ENCODE peak calls at places on chromosomes 7 and 10, in ten cellular contexts. One of them, this sample, is unnamed.

GRCh38 chr10:118957141-118957825 is 72.2 kb upstream of the NANOS1 start:
- DNase-seq in OCI-LY7: no peak
- DNase-seq in colonic mucosa: no peak
- DNase-seq in PC-9: no peak
- DNase-seq in H1: no peak
- DNase-seq in dorsolateral prefrontal cortex: no peak
- DNase-seq in sigmoid colon: no peak
- DNase-seq in CD8-positive, alpha-beta T cell: peak
- DNase-seq in PC-3: no peak
- DNase-seq in prostate gland: no peak
- DNase-seq in this sample: no peak

GRCh38 chr7:99219185-99219767 is 11.4 kb upstream of the KPNA7 start:
- DNase-seq in OCI-LY7: no peak
- DNase-seq in colonic mucosa: peak
- DNase-seq in PC-9: no peak
- DNase-seq in H1: no peak
- DNase-seq in dorsolateral prefrontal cortex: no peak
- DNase-seq in sigmoid colon: no peak
- DNase-seq in CD8-positive, alpha-beta T cell: no peak
- DNase-seq in PC-3: peak
- DNase-seq in prostate gland: no peak
- DNase-seq in this sample: no peak

GRCh38 chr10:5892007-5892406 is 2.0 kb downstream of the FBH1 start:
- DNase-seq in OCI-LY7: no peak
- DNase-seq in colonic mucosa: no peak
- DNase-seq in PC-9: no peak
- DNase-seq in H1: no peak
- DNase-seq in dorsolateral prefrontal cortex: no peak
- DNase-seq in sigmoid colon: no peak
- DNase-seq in CD8-positive, alpha-beta T cell: no peak
- DNase-seq in PC-3: no peak
- DNase-seq in prostate gland: no peak
- DNase-seq in this sample: no peak

GRCh38 chr10:47340613-47341170 is 7.5 kb upstream of the RBP3 start:
- DNase-seq in OCI-LY7: peak
- DNase-seq in colonic mucosa: peak
- DNase-seq in PC-9: peak
- DNase-seq in H1: peak
- DNase-seq in dorsolateral prefrontal cortex: peak
- DNase-seq in sigmoid colon: no peak
- DNase-seq in CD8-positive, alpha-beta T cell: peak
- DNase-seq in PC-3: peak
- DNase-seq in prostate gland: no peak
- DNase-seq in this sample: peak

GRCh38 chr10:132654708-132655661 is 117.4 kb downstream of the INPP5A start:
- DNase-seq in OCI-LY7: peak
- DNase-seq in colonic mucosa: peak
- DNase-seq in PC-9: peak
- DNase-seq in H1: peak
- DNase-seq in dorsolateral prefrontal cortex: peak
- DNase-seq in sigmoid colon: no peak
- DNase-seq in CD8-positive, alpha-beta T cell: peak
- DNase-seq in PC-3: peak
- DNase-seq in prostate gland: no peak
- DNase-seq in this sample: peak

GRCh38 chr7:81616951-81617350 is 152.9 kb downstream of the HGF start:
- DNase-seq in OCI-LY7: no peak
- DNase-seq in colonic mucosa: no peak
- DNase-seq in PC-9: no peak
- DNase-seq in H1: no peak
- DNase-seq in dorsolateral prefrontal cortex: no peak
- DNase-seq in sigmoid colon: no peak
- DNase-seq in CD8-positive, alpha-beta T cell: no peak
- DNase-seq in PC-3: peak
- DNase-seq in prostate gland: no peak
- DNase-seq in this sample: no peak

GRCh38 chr7:129431911-129432643 is 2.2 kb upstream of the STRIP2 start:
- DNase-seq in OCI-LY7: no peak
- DNase-seq in colonic mucosa: no peak
- DNase-seq in PC-9: no peak
- DNase-seq in H1: no peak
- DNase-seq in dorsolateral prefrontal cortex: no peak
- DNase-seq in sigmoid colon: no peak
- DNase-seq in CD8-positive, alpha-beta T cell: no peak
- DNase-seq in PC-3: no peak
- DNase-seq in prostate gland: no peak
- DNase-seq in this sample: no peak

GRCh38 chr10:79910344-79910743 is 38.6 kb downstream of the SFTPD start:
- DNase-seq in OCI-LY7: no peak
- DNase-seq in colonic mucosa: no peak
- DNase-seq in PC-9: no peak
- DNase-seq in H1: no peak
- DNase-seq in dorsolateral prefrontal cortex: no peak
- DNase-seq in sigmoid colon: no peak
- DNase-seq in CD8-positive, alpha-beta T cell: no peak
- DNase-seq in PC-3: no peak
- DNase-seq in prostate gland: no peak
- DNase-seq in this sample: no peak

GRCh38 chr10:30529373-30529998 is 95.5 kb downstream of the MAP3K8 start:
- DNase-seq in OCI-LY7: peak
- DNase-seq in colonic mucosa: peak
- DNase-seq in PC-9: no peak
- DNase-seq in H1: no peak
- DNase-seq in dorsolateral prefrontal cortex: peak
- DNase-seq in sigmoid colon: peak
- DNase-seq in CD8-positive, alpha-beta T cell: peak
- DNase-seq in PC-3: no peak
- DNase-seq in prostate gland: peak
- DNase-seq in this sample: peak

GRCh38 chr7:74037609-74038008 is 9.6 kb downstream of the ELN start:
- DNase-seq in OCI-LY7: no peak
- DNase-seq in colonic mucosa: no peak
- DNase-seq in PC-9: no peak
- DNase-seq in H1: no peak
- DNase-seq in dorsolateral prefrontal cortex: no peak
- DNase-seq in sigmoid colon: peak
- DNase-seq in CD8-positive, alpha-beta T cell: no peak
- DNase-seq in PC-3: no peak
- DNase-seq in prostate gland: no peak
- DNase-seq in this sample: no peak

GRCh38 chr7:119964640-119965542 is 308.1 kb upstream of the KCND2 start:
- DNase-seq in OCI-LY7: no peak
- DNase-seq in colonic mucosa: no peak
- DNase-seq in PC-9: no peak
- DNase-seq in H1: no peak
- DNase-seq in dorsolateral prefrontal cortex: no peak
- DNase-seq in sigmoid colon: no peak
- DNase-seq in CD8-positive, alpha-beta T cell: no peak
- DNase-seq in PC-3: peak
- DNase-seq in prostate gland: peak
- DNase-seq in this sample: no peak

GRCh38 chr10:88004451-88004850 is 141.0 kb downstream of the PTEN start:
- DNase-seq in OCI-LY7: no peak
- DNase-seq in colonic mucosa: no peak
- DNase-seq in PC-9: no peak
- DNase-seq in H1: no peak
- DNase-seq in dorsolateral prefrontal cortex: no peak
- DNase-seq in sigmoid colon: no peak
- DNase-seq in CD8-positive, alpha-beta T cell: no peak
- DNase-seq in PC-3: no peak
- DNase-seq in prostate gland: no peak
- DNase-seq in this sample: no peak

GRCh38 chr10:7085147-7085912 is 325.5 kb downstream of the SFMBT2 start:
- DNase-seq in OCI-LY7: no peak
- DNase-seq in colonic mucosa: no peak
- DNase-seq in PC-9: no peak
- DNase-seq in H1: no peak
- DNase-seq in dorsolateral prefrontal cortex: no peak
- DNase-seq in sigmoid colon: no peak
- DNase-seq in CD8-positive, alpha-beta T cell: no peak
- DNase-seq in PC-3: no peak
- DNase-seq in prostate gland: no peak
- DNase-seq in this sample: no peak

GRCh38 chr7:28054531-28055160 is 125.9 kb downstream of the JAZF1 start:
- DNase-seq in OCI-LY7: no peak
- DNase-seq in colonic mucosa: no peak
- DNase-seq in PC-9: no peak
- DNase-seq in H1: no peak
- DNase-seq in dorsolateral prefrontal cortex: no peak
- DNase-seq in sigmoid colon: no peak
- DNase-seq in CD8-positive, alpha-beta T cell: no peak
- DNase-seq in PC-3: no peak
- DNase-seq in prostate gland: no peak
- DNase-seq in this sample: no peak

GRCh38 chr7:96670338-96671289 is 39.0 kb downstream of the SEM1 start:
- DNase-seq in OCI-LY7: no peak
- DNase-seq in colonic mucosa: no peak
- DNase-seq in PC-9: no peak
- DNase-seq in H1: no peak
- DNase-seq in dorsolateral prefrontal cortex: no peak
- DNase-seq in sigmoid colon: no peak
- DNase-seq in CD8-positive, alpha-beta T cell: no peak
- DNase-seq in PC-3: no peak
- DNase-seq in prostate gland: no peak
- DNase-seq in this sample: no peak

GRCh38 chr7:29879609-29880008 is 73.3 kb downstream of the WIPF3 start:
- DNase-seq in OCI-LY7: no peak
- DNase-seq in colonic mucosa: no peak
- DNase-seq in PC-9: no peak
- DNase-seq in H1: no peak
- DNase-seq in dorsolateral prefrontal cortex: no peak
- DNase-seq in sigmoid colon: peak
- DNase-seq in CD8-positive, alpha-beta T cell: no peak
- DNase-seq in PC-3: peak
- DNase-seq in prostate gland: no peak
- DNase-seq in this sample: no peak

GRCh38 chr10:102113261-102113955 is 6.8 kb downstream of the LDB1 start:
- DNase-seq in OCI-LY7: no peak
- DNase-seq in colonic mucosa: no peak
- DNase-seq in PC-9: no peak
- DNase-seq in H1: no peak
- DNase-seq in dorsolateral prefrontal cortex: no peak
- DNase-seq in sigmoid colon: no peak
- DNase-seq in CD8-positive, alpha-beta T cell: peak
- DNase-seq in PC-3: no peak
- DNase-seq in prostate gland: peak
- DNase-seq in this sample: no peak

DNA sequence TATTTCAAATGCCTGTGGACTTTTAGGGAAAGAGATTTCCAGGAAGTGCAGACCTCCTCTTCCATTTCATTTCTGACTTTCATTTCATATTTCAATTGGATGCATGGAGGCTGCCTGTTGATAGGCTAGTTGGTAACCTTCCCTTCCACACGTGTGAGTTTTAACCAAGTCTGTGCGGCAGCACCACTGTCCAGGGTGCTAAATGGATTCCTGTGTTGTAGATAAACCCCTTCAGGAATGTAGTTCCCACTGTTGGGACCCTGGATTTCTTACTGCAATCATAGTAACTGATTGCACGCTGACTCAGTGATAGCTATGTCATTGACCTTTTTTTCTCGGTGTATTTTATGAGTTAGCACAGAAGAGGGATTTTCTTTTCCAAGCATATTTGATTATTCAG is 17.6 kb downstream of the VPS50 start:
- DNase-seq in OCI-LY7: no peak
- DNase-seq in colonic mucosa: no peak
- DNase-seq in PC-9: no peak
- DNase-seq in H1: no peak
- DNase-seq in dorsolateral prefrontal cortex: no peak
- DNase-seq in sigmoid colon: no peak
- DNase-seq in CD8-positive, alpha-beta T cell: no peak
- DNase-seq in PC-3: no peak
- DNase-seq in prostate gland: no peak
- DNase-seq in this sample: no peak
- H3K27ac ChIP-seq in OCI-LY7: no peak
- H3K27ac ChIP-seq in colonic mucosa: no peak
- H3K27ac ChIP-seq in PC-9: no peak
- H3K27ac ChIP-seq in H1: no peak
- H3K27ac ChIP-seq in dorsolateral prefrontal cortex: no peak
- H3K27ac ChIP-seq in sigmoid colon: no peak
- H3K27ac ChIP-seq in CD8-positive, alpha-beta T cell: no peak
- H3K27ac ChIP-seq in PC-3: no peak
- H3K27ac ChIP-seq in prostate gland: no peak
- H3K27ac ChIP-seq in this sample: no peak

DNA sequence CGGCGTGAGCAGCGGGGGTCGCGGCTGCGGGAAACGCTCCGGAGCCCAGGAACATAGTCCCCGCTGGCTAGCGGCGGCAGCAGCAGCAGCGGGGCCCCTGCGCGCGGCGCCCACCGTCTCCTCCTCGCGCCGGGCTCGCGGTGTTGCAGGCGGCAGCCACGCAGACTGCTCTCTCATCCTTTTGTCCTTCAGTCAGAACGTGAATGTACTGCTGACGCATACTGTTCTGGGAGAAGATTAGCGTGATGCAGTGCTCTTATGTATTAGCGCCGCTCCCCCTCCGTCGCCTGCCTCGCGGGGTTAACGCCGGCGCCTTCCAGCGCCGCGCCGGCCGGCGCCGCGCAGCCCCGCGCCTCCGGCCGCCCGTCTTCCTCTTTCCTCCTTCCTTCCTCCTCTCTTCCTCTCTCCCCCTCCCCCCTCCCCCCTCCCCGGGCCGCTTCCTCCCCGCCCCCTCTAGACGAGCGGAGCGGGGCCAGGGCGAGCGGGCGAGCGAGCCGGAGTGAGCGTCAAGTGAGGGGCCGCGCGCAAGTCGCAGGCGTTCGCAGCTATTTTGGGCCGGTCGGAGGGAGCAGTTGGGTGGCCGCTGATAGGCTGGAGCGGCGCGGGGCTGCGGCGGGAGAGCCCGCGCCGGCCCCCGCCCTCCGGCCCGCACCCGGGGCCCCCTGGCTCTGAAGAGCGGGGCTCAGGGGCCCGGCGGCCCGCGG is 816 bp upstream of the LRRC4 start:
- DNase-seq in OCI-LY7: peak
- DNase-seq in colonic mucosa: no peak
- DNase-seq in PC-9: peak
- DNase-seq in H1: peak
- DNase-seq in dorsolateral prefrontal cortex: peak
- DNase-seq in sigmoid colon: peak
- DNase-seq in CD8-positive, alpha-beta T cell: peak
- DNase-seq in PC-3: no peak
- DNase-seq in prostate gland: peak
- DNase-seq in this sample: no peak
- TF ChIP-seq CTCF in OCI-LY7: no peak
- TF ChIP-seq CTCF in colonic mucosa: no peak
- TF ChIP-seq CTCF in PC-9: no peak
- TF ChIP-seq CTCF in H1: peak
- TF ChIP-seq CTCF in dorsolateral prefrontal cortex: peak
- TF ChIP-seq CTCF in sigmoid colon: no peak
- TF ChIP-seq CTCF in CD8-positive, alpha-beta T cell: no peak
- TF ChIP-seq CTCF in PC-3: no peak
- TF ChIP-seq CTCF in prostate gland: no peak
- TF ChIP-seq CTCF in this sample: no peak

GRCh38 chr7:149765399-149766121 is 7.8 kb downstream of the ZNF467 start:
- DNase-seq in OCI-LY7: no peak
- DNase-seq in colonic mucosa: no peak
- DNase-seq in PC-9: no peak
- DNase-seq in H1: peak
- DNase-seq in dorsolateral prefrontal cortex: no peak
- DNase-seq in sigmoid colon: no peak
- DNase-seq in CD8-positive, alpha-beta T cell: no peak
- DNase-seq in PC-3: no peak
- DNase-seq in prostate gland: no peak
- DNase-seq in this sample: no peak
- H3K4me3 ChIP-seq in OCI-LY7: no peak
- H3K4me3 ChIP-seq in colonic mucosa: no peak
- H3K4me3 ChIP-seq in PC-9: no peak
- H3K4me3 ChIP-seq in H1: peak
- H3K4me3 ChIP-seq in dorsolateral prefrontal cortex: no peak
- H3K4me3 ChIP-seq in sigmoid colon: no peak
- H3K4me3 ChIP-seq in CD8-positive, alpha-beta T cell: no peak
- H3K4me3 ChIP-seq in PC-3: no peak
- H3K4me3 ChIP-seq in prostate gland: no peak
- H3K4me3 ChIP-seq in this sample: no peak

GRCh38 chr10:77872947-77873557 is 53.5 kb downstream of the DLG5 start:
- DNase-seq in OCI-LY7: no peak
- DNase-seq in colonic mucosa: no peak
- DNase-seq in PC-9: no peak
- DNase-seq in H1: no peak
- DNase-seq in dorsolateral prefrontal cortex: no peak
- DNase-seq in sigmoid colon: no peak
- DNase-seq in CD8-positive, alpha-beta T cell: no peak
- DNase-seq in PC-3: peak
- DNase-seq in prostate gland: no peak
- DNase-seq in this sample: no peak
- H3K27ac ChIP-seq in OCI-LY7: no peak
- H3K27ac ChIP-seq in colonic mucosa: peak
- H3K27ac ChIP-seq in PC-9: peak
- H3K27ac ChIP-seq in H1: no peak
- H3K27ac ChIP-seq in dorsolateral prefrontal cortex: peak
- H3K27ac ChIP-seq in sigmoid colon: peak
- H3K27ac ChIP-seq in CD8-positive, alpha-beta T cell: no peak
- H3K27ac ChIP-seq in PC-3: peak
- H3K27ac ChIP-seq in prostate gland: peak
- H3K27ac ChIP-seq in this sample: no peak

This sample was measured in lung.